ENCODE peak calls at places on chromosomes 2 and 18, in four cellular contexts. One of them, this sample, is unnamed.

GRCh38 chr2:58350484-58350883 is 109.4 kb upstream of the FANCL start:
- DNase-seq in Karpas-422: no peak
- DNase-seq in neuronal stem cell: no peak
- DNase-seq in PC-3: no peak
- DNase-seq in this sample: no peak

GRCh38 chr2:191678437-191679110 is 638 bp downstream of the NABP1 start:
- DNase-seq in neuronal stem cell: no peak
- DNase-seq in PC-3: peak; percentile 81
- DNase-seq in Karpas-422: peak; percentile 84
- DNase-seq in this sample: no peak

GRCh38 chr2:71858056-71858455 is 289.6 kb downstream of the CYP26B1 start:
- DNase-seq in neuronal stem cell: no peak
- DNase-seq in PC-3: no peak
- DNase-seq in Karpas-422: no peak
- DNase-seq in this sample: no peak

GRCh38 chr2:29260151-29260772 is 145.0 kb downstream of the CLIP4 start:
- DNase-seq in neuronal stem cell: no peak
- DNase-seq in PC-3: peak; percentile 71
- DNase-seq in Karpas-422: no peak
- DNase-seq in this sample: peak; percentile 73

GRCh38 chr2:74876081-74876886 is 42.4 kb downstream of the HK2 start:
- DNase-seq in neuronal stem cell: peak; percentile 39
- DNase-seq in PC-3: peak; percentile 82
- DNase-seq in Karpas-422: peak; percentile 90
- DNase-seq in this sample: peak; percentile 67

GRCh38 chr2:46164581-46165301 is 132.5 kb upstream of the EPAS1 start:
- DNase-seq in PC-3: peak; percentile 99
- DNase-seq in Karpas-422: no peak
- DNase-seq in neuronal stem cell: no peak
- DNase-seq in this sample: peak; percentile 97

GRCh38 chr2:194539436-194539835 is 1117.6 kb upstream of the SLC39A10 start:
- DNase-seq in PC-3: no peak
- DNase-seq in Karpas-422: no peak
- DNase-seq in neuronal stem cell: no peak
- DNase-seq in this sample: no peak

GRCh38 chr2:12043131-12043530 is 296.7 kb downstream of the LPIN1 start:
- DNase-seq in PC-3: no peak
- DNase-seq in neuronal stem cell: no peak
- DNase-seq in Karpas-422: no peak
- DNase-seq in this sample: no peak

GRCh38 chr2:217396586-217396985 is 536.7 kb upstream of the TNP1 start:
- DNase-seq in Karpas-422: no peak
- DNase-seq in neuronal stem cell: no peak
- DNase-seq in PC-3: no peak
- DNase-seq in this sample: no peak

GRCh38 chr2:231464576-231465540 is 574 bp upstream of the NCL start:
- DNase-seq in PC-3: no peak
- DNase-seq in neuronal stem cell: peak; percentile 96
- DNase-seq in Karpas-422: peak; percentile 98
- DNase-seq in this sample: peak; percentile 12

GRCh38 chr18:25350561-25351201 is 1.3 kb downstream of the ZNF521 start:
- DNase-seq in PC-3: no peak
- DNase-seq in Karpas-422: peak; percentile 4
- DNase-seq in neuronal stem cell: peak; percentile 31
- DNase-seq in this sample: peak; percentile 61

GRCh38 chr2:183035954-183036669 is 2.1 kb downstream of the NCKAP1 start:
- DNase-seq in PC-3: no peak
- DNase-seq in neuronal stem cell: no peak
- DNase-seq in Karpas-422: peak; percentile 67
- DNase-seq in this sample: no peak

GRCh38 chr18:2913398-2914005 is 66.7 kb downstream of the EMILIN2 start:
- DNase-seq in Karpas-422: no peak
- DNase-seq in PC-3: no peak
- DNase-seq in neuronal stem cell: no peak
- DNase-seq in this sample: no peak

GRCh38 chr2:23027396-23027795 is 357.6 kb upstream of the KLHL29 start:
- DNase-seq in Karpas-422: peak; percentile 64
- DNase-seq in neuronal stem cell: no peak
- DNase-seq in PC-3: no peak
- DNase-seq in this sample: no peak

GRCh38 chr2:176873403-176873802 is 339.2 kb upstream of the HNRNPA3 start:
- DNase-seq in PC-3: no peak
- DNase-seq in Karpas-422: no peak
- DNase-seq in neuronal stem cell: no peak
- DNase-seq in this sample: no peak

GRCh38 chr18:68440433-68440832 is 274.5 kb downstream of the TMX3 start:
- DNase-seq in Karpas-422: no peak
- DNase-seq in PC-3: no peak
- DNase-seq in neuronal stem cell: no peak
- DNase-seq in this sample: no peak

GRCh38 chr2:218859994-218860831 is 608 bp downstream of the WNT6 start:
- DNase-seq in neuronal stem cell: no peak
- DNase-seq in PC-3: no peak
- DNase-seq in Karpas-422: no peak
- DNase-seq in this sample: no peak

GRCh38 chr2:240816584-240817495 is 3.2 kb downstream of the KIF1A start:
- DNase-seq in Karpas-422: no peak
- DNase-seq in neuronal stem cell: no peak
- DNase-seq in PC-3: no peak
- DNase-seq in this sample: no peak

GRCh38 chr2:102331311-102331980 is 20.1 kb downstream of the IL1RL1 start:
- DNase-seq in neuronal stem cell: no peak
- DNase-seq in PC-3: no peak
- DNase-seq in Karpas-422: no peak
- DNase-seq in this sample: no peak

GRCh38 chr18:43893001-43893637 is 615.8 kb upstream of the SYT4 start:
- DNase-seq in Karpas-422: no peak
- DNase-seq in neuronal stem cell: no peak
- DNase-seq in PC-3: peak; percentile 69
- DNase-seq in this sample: peak; percentile 94

GRCh38 chr2:171566099-171566498 is 43.8 kb downstream of the CYBRD1 start:
- DNase-seq in PC-3: no peak
- DNase-seq in Karpas-422: no peak
- DNase-seq in neuronal stem cell: no peak
- DNase-seq in this sample: no peak

GRCh38 chr2:171568085-171568484 is 45.8 kb downstream of the CYBRD1 start:
- DNase-seq in Karpas-422: no peak
- DNase-seq in neuronal stem cell: no peak
- DNase-seq in PC-3: peak; percentile 17
- DNase-seq in this sample: no peak

GRCh38 chr2:171566753-171567152 is 44.5 kb downstream of the CYBRD1 start:
- DNase-seq in PC-3: no peak
- DNase-seq in Karpas-422: no peak
- DNase-seq in neuronal stem cell: no peak
- DNase-seq in this sample: no peak

GRCh38 chr2:171564463-171564862 is 42.2 kb downstream of the CYBRD1 start:
- DNase-seq in PC-3: peak; percentile 67
- DNase-seq in Karpas-422: no peak
- DNase-seq in neuronal stem cell: no peak
- DNase-seq in this sample: no peak

DNA sequence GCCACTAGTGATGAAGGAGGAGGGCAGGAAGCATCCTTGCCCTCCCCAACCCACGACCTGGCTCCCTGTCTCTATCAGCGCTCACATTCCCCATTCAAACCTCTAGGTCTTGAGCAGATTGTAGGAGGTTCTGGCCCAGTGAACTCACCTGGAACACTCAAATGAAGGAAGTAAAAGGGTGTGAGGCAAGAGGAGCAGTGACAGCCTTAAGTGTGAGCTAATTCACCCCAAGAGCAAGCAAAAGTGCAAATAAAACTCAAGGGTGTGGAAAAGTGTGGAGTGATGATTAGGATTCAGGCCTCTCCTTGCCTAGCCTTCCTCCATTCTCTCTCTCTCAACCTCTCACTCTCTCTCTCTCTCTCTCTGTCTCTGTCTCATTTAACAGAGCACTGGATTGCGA is 41.0 kb downstream of the CYBRD1 start:
- DNase-seq in neuronal stem cell: no peak
- DNase-seq in PC-3: no peak
- DNase-seq in Karpas-422: no peak
- DNase-seq in this sample: no peak
- H2AFZ ChIP-seq in neuronal stem cell: no peak overlapping the region
- H2AFZ ChIP-seq in PC-3: no peak overlapping the region
- H2AFZ ChIP-seq in Karpas-422: no peak overlapping the region
- H2AFZ ChIP-seq in this sample: no peak overlapping the region

GRCh38 chr18:45825258-45825744 is at the start of gene SIGLEC15:
- DNase-seq in Karpas-422: no peak
- DNase-seq in neuronal stem cell: no peak
- DNase-seq in PC-3: no peak
- DNase-seq in this sample: peak; percentile 29
- H3K9ac ChIP-seq in Karpas-422: peak within 1 kb of the TSS; percentile 19
- H3K9ac ChIP-seq in neuronal stem cell: no peak within 1 kb of the TSS
- H3K9ac ChIP-seq in PC-3: no peak within 1 kb of the TSS
- H3K9ac ChIP-seq in this sample: no peak within 1 kb of the TSS

GRCh38 chr2:84459944-84460429 is 907 bp upstream of the SUCLG1 start:
- DNase-seq in PC-3: peak; percentile 40
- DNase-seq in neuronal stem cell: no peak
- DNase-seq in Karpas-422: peak; percentile 51
- DNase-seq in this sample: no peak

GRCh38 chr2:84459028-84459943 is at the start of gene SUCLG1:
- DNase-seq in neuronal stem cell: peak; percentile 76
- DNase-seq in Karpas-422: peak; percentile 96
- DNase-seq in PC-3: peak; percentile 80
- DNase-seq in this sample: peak; percentile 77

GRCh38 chr2:84461310-84461709 is 2.2 kb upstream of the SUCLG1 start:
- DNase-seq in Karpas-422: no peak
- DNase-seq in PC-3: no peak
- DNase-seq in neuronal stem cell: no peak
- DNase-seq in this sample: no peak

GRCh38 chr2:84454581-84454980 is 4.5 kb downstream of the SUCLG1 start:
- DNase-seq in Karpas-422: no peak
- DNase-seq in PC-3: no peak
- DNase-seq in neuronal stem cell: no peak
- DNase-seq in this sample: no peak

GRCh38 chr2:84458436-84459027 is 548 bp downstream of the SUCLG1 start:
- DNase-seq in PC-3: no peak
- DNase-seq in neuronal stem cell: no peak
- DNase-seq in Karpas-422: peak; percentile 73
- DNase-seq in this sample: no peak
- H2AFZ ChIP-seq in PC-3: peak overlapping the region; percentile 94
- H2AFZ ChIP-seq in neuronal stem cell: peak overlapping the region; percentile 86
- H2AFZ ChIP-seq in Karpas-422: peak overlapping the region; percentile 94
- H2AFZ ChIP-seq in this sample: peak overlapping the region; percentile 92

GRCh38 chr2:208645226-208645625 is 238.6 kb downstream of the PTH2R start:
- DNase-seq in PC-3: no peak
- DNase-seq in neuronal stem cell: no peak
- DNase-seq in Karpas-422: no peak
- DNase-seq in this sample: no peak
- H3K9ac ChIP-seq in PC-3: no peak overlapping the region
- H3K9ac ChIP-seq in neuronal stem cell: no peak overlapping the region
- H3K9ac ChIP-seq in Karpas-422: no peak overlapping the region
- H3K9ac ChIP-seq in this sample: no peak overlapping the region

This sample was measured in fibroblast of lung.